ENCODE peak calls at places on chromosomes 1 and 21, in nine cellular contexts. X is pancreas, G is uterus, S is adrenal gland, J is IMR-90, U is MM.1S, D is AG04450, R is lower lobe of right lung, C is left ventricle myocardium inferior. Y is an unnamed sample.

GRCh38 chr1:31627301-31627929 is 9.9 kb downstream of the HCRTR1 start:
- DNase-seq in U (no peak), D (no peak), X (peak), R (peak), S (peak), J (no peak), G (no peak), C (peak), Y (peak)

GRCh38 chr1:67433830-67434229 is 3.6 kb upstream of the SERBP1 start:
- DNase-seq in S (no peak), R (no peak), C (no peak), G (no peak), J (no peak), D (no peak), U (no peak), X (no peak), Y (no peak)

GRCh38 chr21:45390121-45390751 is 14.7 kb upstream of the COL18A1 start:
- DNase-seq in X (peak), S (peak), D (no peak), J (no peak), R (peak), C (peak), U (no peak), G (peak), Y (peak)

GRCh38 chr1:62424412-62424811 is 12.4 kb upstream of the USP1 start:
- DNase-seq in D (no peak), R (no peak), C (no peak), J (no peak), U (no peak), X (no peak), S (no peak), G (no peak), Y (no peak)

GRCh38 chr1:111948209-111949131 is 41.0 kb downstream of the KCND3 start:
- DNase-seq in U (no peak), S (peak), C (peak), G (peak), X (no peak), J (no peak), R (no peak), D (no peak), Y (no peak)

GRCh38 chr1:16180291-16180824 is 24.5 kb upstream of the EPHA2 start:
- DNase-seq in U (no peak), X (no peak), D (no peak), C (no peak), G (no peak), S (no peak), R (peak), J (peak), Y (no peak)

GRCh38 chr1:9253706-9254105 is 19.1 kb downstream of the H6PD start:
- DNase-seq in C (no peak), J (peak), U (no peak), D (no peak), X (no peak), G (no peak), R (peak), S (no peak), Y (no peak)

GRCh38 chr1:35590476-35591040 is 17.4 kb downstream of the TFAP2E start:
- DNase-seq in C (no peak), J (no peak), S (no peak), R (no peak), G (no peak), U (no peak), D (no peak), X (no peak), Y (no peak)

GRCh38 chr1:12654657-12655056 is 10.8 kb downstream of the AADACL4 start:
- DNase-seq in R (no peak), D (no peak), U (no peak), S (no peak), G (no peak), X (no peak), J (no peak), C (no peak), Y (no peak)

GRCh38 chr1:85585845-85586244 is 5.3 kb downstream of the CCN1 start:
- DNase-seq in X (no peak), D (peak), J (peak), G (no peak), S (no peak), R (no peak), C (no peak), U (no peak), Y (no peak)

GRCh38 chr1:220879090-220879508 is at the start of gene HLX:
- DNase-seq in R (peak), X (peak), S (peak), C (peak), D (peak), U (peak), J (peak), G (peak), Y (peak)

GRCh38 chr1:107748529-107748928 is 216.5 kb downstream of the VAV3 start:
- DNase-seq in C (no peak), X (no peak), U (peak), S (no peak), D (no peak), J (peak), G (no peak), R (no peak), Y (no peak)

GRCh38 chr1:177854951-177855350 is 114.9 kb downstream of the SEC16B start:
- DNase-seq in G (no peak), C (no peak), S (no peak), X (no peak), J (no peak), D (no peak), U (no peak), R (no peak), Y (no peak)

GRCh38 chr21:34305605-34306235 is 58.1 kb upstream of the KCNE2 start:
- DNase-seq in S (no peak), R (no peak), J (no peak), D (no peak), G (no peak), U (no peak), C (no peak), X (no peak), Y (no peak)

GRCh38 chr1:19435851-19436465 is 49.4 kb downstream of the CAPZB start:
- DNase-seq in J (peak), U (no peak), C (no peak), S (no peak), X (no peak), R (no peak), D (no peak), G (no peak), Y (no peak)

GRCh38 chr1:160519542-160520435 is 3.3 kb downstream of the SLAMF6 start:
- DNase-seq in G (no peak), S (no peak), C (no peak), R (no peak), X (no peak), J (no peak), U (peak), D (no peak), Y (no peak)

GRCh38 chr21:30268608-30269197 is 14.0 kb downstream of the KRTAP24-1 start:
- DNase-seq in R (no peak), C (no peak), G (no peak), D (no peak), X (no peak), S (no peak), J (no peak), U (peak), Y (no peak)

GRCh38 chr1:246803891-246804290 is 79.7 kb downstream of the SCCPDH start:
- DNase-seq in C (no peak), X (no peak), J (no peak), G (no peak), D (no peak), S (no peak), U (no peak), R (no peak), Y (no peak)

GRCh38 chr1:104797982-104798381 is 1048.3 kb downstream of the AMY1C start:
- DNase-seq in X (no peak), D (no peak), R (no peak), G (no peak), J (no peak), C (no peak), U (no peak), S (no peak), Y (no peak)

GRCh38 chr1:20727746-20728316 is 4.7 kb downstream of the SH2D5 start:
- DNase-seq in C (no peak), G (no peak), S (no peak), J (no peak), U (no peak), R (no peak), X (no peak), D (no peak), Y (peak)

GRCh38 chr1:179080866-179081695 is 789 bp upstream of the TOR3A start:
- DNase-seq in R (no peak), U (peak), D (no peak), J (no peak), C (no peak), G (no peak), X (no peak), S (no peak), Y (no peak)

GRCh38 chr1:15360681-15361080 is 49.0 kb upstream of the EFHD2 start:
- DNase-seq in G (no peak), D (no peak), J (no peak), R (no peak), U (no peak), X (no peak), S (no peak), C (no peak), Y (no peak)

GRCh38 chr21:42424848-42425602 is 21.3 kb downstream of the UBASH3A start:
- DNase-seq in D (no peak), R (peak), J (no peak), X (no peak), G (no peak), U (peak), C (no peak), S (no peak), Y (no peak)

GRCh38 chr1:155893389-155894142 is 17.6 kb downstream of the RIT1 start:
- DNase-seq in J (peak), G (no peak), S (peak), R (no peak), X (no peak), D (peak), U (peak), C (no peak), Y (no peak)

GRCh38 chr1:100538935-100539835 is 1.2 kb downstream of the GPR88 start:
- DNase-seq in U (peak), G (no peak), X (peak), J (peak), D (no peak), R (peak), C (peak), S (peak), Y (peak)

GRCh38 chr1:236124965-236125364 is 17.4 kb upstream of the GPR137B start:
- DNase-seq in G (no peak), U (no peak), S (no peak), J (no peak), X (no peak), C (no peak), D (no peak), R (no peak), Y (no peak)

GRCh38 chr1:9561429-9561828 is 22.2 kb downstream of the SLC25A33 start:
- DNase-seq in J (peak), R (no peak), U (no peak), S (peak), G (no peak), X (no peak), D (peak), C (no peak), Y (no peak)

GRCh38 chr1:178693368-178693767 is 31.7 kb upstream of the RALGPS2 start:
- DNase-seq in C (no peak), J (peak), U (no peak), S (no peak), D (no peak), G (no peak), X (no peak), R (no peak), Y (no peak)

DNA sequence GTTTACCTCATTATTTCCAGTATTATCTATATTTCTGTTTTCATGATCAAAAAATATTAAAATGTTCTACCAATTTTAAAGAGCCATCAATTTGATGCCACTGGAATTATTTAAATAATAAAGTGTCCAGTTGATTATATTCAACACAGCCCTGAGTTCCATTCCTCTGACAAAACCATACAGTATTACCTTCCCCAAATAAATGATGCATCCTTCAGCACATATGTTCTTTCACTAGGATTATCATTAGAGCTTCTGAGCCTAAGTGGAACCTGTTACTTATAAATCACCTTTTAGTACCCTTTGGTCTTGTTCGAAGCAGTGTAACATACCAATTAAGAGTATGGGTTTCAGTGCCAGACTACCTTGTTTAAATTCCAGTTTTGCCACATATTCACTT is 17.3 kb upstream of the PLEKHO1 start:
- DNase-seq in U (no peak), G (no peak), X (no peak), D (no peak), S (no peak), C (no peak), J (peak), R (no peak), Y (no peak)
- H3K27ac ChIP-seq in U (no peak), G (no peak), X (no peak), D (no peak), S (no peak), C (no peak), J (no peak), R (no peak), Y (no peak)

GRCh38 chr1:30303387-30303786 is 420.0 kb downstream of the MATN1 start:
- DNase-seq in C (no peak), R (no peak), J (no peak), U (no peak), G (no peak), D (no peak), S (no peak), X (no peak), Y (no peak)

GRCh38 chr1:30304080-30304479 is 419.3 kb downstream of the MATN1 start:
- DNase-seq in S (no peak), U (no peak), R (no peak), J (no peak), X (no peak), C (no peak), D (no peak), G (no peak), Y (no peak)

GRCh38 chr1:30307182-30307581 is 416.2 kb downstream of the MATN1 start:
- DNase-seq in J (no peak), D (no peak), X (no peak), S (no peak), U (no peak), C (no peak), G (no peak), R (no peak), Y (no peak)

GRCh38 chr1:30305061-30305460 is 418.3 kb downstream of the MATN1 start:
- DNase-seq in U (no peak), S (no peak), C (no peak), D (no peak), J (no peak), G (no peak), X (no peak), R (no peak), Y (no peak)

GRCh38 chr1:30305519-30305918 is 417.9 kb downstream of the MATN1 start:
- DNase-seq in J (no peak), G (no peak), S (no peak), U (no peak), D (no peak), C (no peak), R (no peak), X (no peak), Y (no peak)
- H3K4me3 ChIP-seq in J (no peak), G (no peak), S (no peak), U (no peak), D (no peak), C (no peak), R (no peak), X (no peak), Y (no peak)

GRCh38 chr1:189253601-189254350 is 1223.9 kb downstream of the BRINP3 start:
- DNase-seq in R (no peak), G (no peak), J (no peak), C (no peak), D (no peak), X (no peak), U (no peak), S (no peak), Y (no peak)
- TF ChIP-seq CTCF in R (no peak), G (no peak), J (no peak), C (no peak), D (no peak), X (no peak), U (no peak), S (no peak), Y (no peak)

GRCh38 chr1:192858456-192858855 is 49.6 kb downstream of the RGS2 start:
- DNase-seq in G (no peak), X (no peak), U (peak), C (no peak), S (no peak), J (no peak), R (no peak), D (no peak), Y (no peak)
- H3K27ac ChIP-seq in G (no peak), X (no peak), U (no peak), C (no peak), S (no peak), J (no peak), R (no peak), D (no peak), Y (no peak)

DNA sequence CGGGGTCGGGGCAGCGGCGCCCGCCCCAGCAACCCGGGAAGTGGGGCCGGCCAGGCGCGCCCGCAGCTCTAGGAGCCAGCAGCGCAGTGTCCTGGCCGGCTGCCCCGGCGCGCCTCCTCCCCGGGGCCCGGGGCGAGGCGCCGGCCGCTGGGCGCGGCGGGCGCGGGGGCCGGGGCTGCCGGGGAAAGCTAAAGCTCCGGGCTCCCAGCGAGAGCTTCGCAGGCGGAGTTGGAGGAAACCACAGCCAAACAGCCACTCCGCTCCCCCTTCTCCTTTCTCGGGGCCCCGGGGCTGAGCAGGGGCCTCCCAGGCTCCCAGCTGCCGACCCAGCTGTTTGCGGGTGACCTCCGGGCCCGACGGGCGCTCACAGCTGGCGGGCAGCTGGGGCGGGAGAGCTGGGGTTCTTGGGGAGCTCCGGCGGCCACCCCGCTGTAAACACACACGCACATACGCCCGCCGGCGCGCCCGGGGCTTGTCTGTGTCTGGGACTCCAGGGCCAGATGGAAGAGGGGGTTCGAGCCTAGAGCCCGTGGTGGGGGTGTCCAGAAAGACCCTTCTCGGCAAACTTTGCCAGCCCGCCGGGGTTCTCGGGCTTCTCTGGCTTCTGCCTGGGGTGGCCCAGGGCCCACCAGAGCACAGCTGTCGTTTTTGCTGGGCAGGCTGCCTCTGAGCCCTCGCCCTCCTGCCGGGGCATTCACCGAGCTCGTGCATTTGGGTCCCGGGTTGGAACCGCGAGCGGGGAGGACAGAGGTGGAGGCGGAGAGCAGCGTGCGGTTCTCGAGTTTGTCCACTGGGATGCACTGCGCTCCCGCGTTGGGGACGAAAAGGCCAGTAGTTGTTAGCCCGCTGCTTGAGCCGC is 1.5 kb downstream of the AJAP1 start:
- DNase-seq in D (no peak), X (peak), G (peak), J (no peak), U (no peak), R (no peak), C (peak), S (peak), Y (peak)
- H3K4me3 ChIP-seq in D (no peak), X (no peak), G (peak), J (no peak), U (no peak), R (peak), C (peak), S (no peak), Y (peak)

DNA sequence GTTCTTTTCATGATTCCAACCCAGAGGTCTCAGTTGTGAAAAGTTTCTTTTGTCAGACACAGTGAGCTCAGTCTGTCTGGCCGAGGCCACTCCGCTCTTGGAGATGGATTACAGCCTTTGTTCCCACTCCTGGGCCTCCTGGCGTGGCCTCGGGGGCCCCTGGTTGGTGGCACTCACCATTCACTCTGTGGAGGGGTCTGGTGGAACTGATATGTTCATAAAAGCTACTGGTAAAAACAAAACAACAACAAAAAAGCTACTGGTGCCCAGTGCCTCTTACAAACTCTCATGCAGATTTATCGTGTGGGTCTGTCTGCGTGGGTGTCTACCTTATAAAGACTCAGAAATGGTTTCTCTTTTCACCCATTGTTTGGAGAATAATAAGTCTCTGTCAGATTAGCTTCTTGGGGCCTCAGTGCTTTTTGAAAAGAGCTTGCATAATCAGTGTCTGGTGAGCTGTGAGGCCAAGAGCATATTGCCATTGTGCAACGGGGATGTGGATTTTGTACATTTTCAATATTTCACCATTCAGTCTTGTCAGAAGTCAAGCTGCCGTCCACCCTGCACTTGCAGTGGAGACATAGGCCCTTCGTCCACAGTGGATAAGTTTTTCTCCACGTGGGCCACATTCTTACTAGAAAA is 86.7 kb downstream of the GALNT2 start:
- DNase-seq in J (peak), U (no peak), S (peak), C (no peak), R (peak), D (no peak), G (no peak), X (no peak), Y (no peak)
- TF ChIP-seq CTCF in J (no peak), U (no peak), S (no peak), C (no peak), R (no peak), D (no peak), G (no peak), X (no peak), Y (no peak)

GRCh38 chr1:243926803-243927245 is 76.8 kb upstream of the AKT3 start:
- DNase-seq in R (no peak), S (no peak), J (peak), U (no peak), C (no peak), X (no peak), D (peak), G (no peak), Y (no peak)
- H3K27ac ChIP-seq in R (no peak), S (no peak), J (no peak), U (no peak), C (no peak), X (no peak), D (no peak), G (no peak), Y (no peak)

GRCh38 chr1:229582011-229582694 is 23.6 kb upstream of the ABCB10 start:
- DNase-seq in D (no peak), S (peak), R (peak), G (no peak), C (peak), J (peak), U (no peak), X (peak), Y (peak)
- H3K4me3 ChIP-seq in D (no peak), S (no peak), R (peak), G (no peak), C (no peak), J (no peak), U (no peak), X (no peak), Y (no peak)

GRCh38 chr1:232547938-232548484 is 81.9 kb downstream of the SIPA1L2 start:
- DNase-seq in D (no peak), R (no peak), U (no peak), S (no peak), G (no peak), C (no peak), J (peak), X (no peak), Y (no peak)
- TF ChIP-seq CTCF in D (no peak), R (no peak), U (no peak), S (no peak), G (no peak), C (no peak), J (no peak), X (no peak), Y (no peak)